ENCODE peak calls at places on chromosome 21, in eight cellular contexts. Q is skeletal muscle cell; U is NAMALWA; J is CD4-positive, alpha-beta T cell; S is EH; R is anterior cingulate cortex; C is RPMI8226; O is bronchial epithelial cell. D is an unnamed sample.
A peak's percentile ranks its signal among the peaks of the same experiment; 100 is the strongest.

GRCh38 chr21:29979043-29979442 is 39.2 kb upstream of the GRIK1 start:
- DNase-seq in Q (no peak), U (no peak), O (no peak), J (no peak), S (no peak), C (no peak), R (no peak), D (no peak)

GRCh38 chr21:27425574-27425973 is 458.7 kb upstream of the ADAMTS5 start:
- DNase-seq in Q (peak; percentile 56), J (no peak), O (no peak), C (no peak), R (no peak), U (no peak), S (peak; percentile 89), D (no peak)

GRCh38 chr21:45957986-45958610 is 23.5 kb upstream of the COL6A1 start:
- DNase-seq in J (no peak), C (no peak), R (no peak), U (no peak), O (no peak), S (peak; percentile 68), Q (peak; percentile 15), D (no peak)

GRCh38 chr21:34511787-34512451 is at the start of gene KCNE1:
- DNase-seq in R (no peak), O (peak; percentile 47), Q (peak; percentile 25), S (no peak), C (no peak), U (no peak), J (no peak), D (no peak)

GRCh38 chr21:42352433-42353095 is 1.8 kb upstream of the TFF2 start:
- DNase-seq in S (no peak), Q (no peak), R (no peak), J (no peak), C (no peak), U (no peak), O (no peak), D (no peak)

GRCh38 chr21:44687671-44688070 is 5.7 kb upstream of the KRTAP12-1 start:
- DNase-seq in S (no peak), J (no peak), C (no peak), U (no peak), R (no peak), O (no peak), Q (no peak), D (no peak)

GRCh38 chr21:26441081-26441610 is 131.9 kb downstream of the CYYR1 start:
- DNase-seq in R (no peak), J (no peak), C (no peak), O (peak; percentile 64), Q (no peak), U (no peak), S (no peak), D (no peak)

GRCh38 chr21:41663805-41664788 is 102.8 kb downstream of the RIPK4 start:
- DNase-seq in S (peak; percentile 59), O (no peak), R (no peak), Q (no peak), U (no peak), J (no peak), C (peak; percentile 51), D (peak; percentile 64)

GRCh38 chr21:43190544-43191340 is 21.9 kb downstream of the CRYAA start:
- DNase-seq in S (no peak), C (no peak), R (no peak), O (no peak), U (no peak), J (no peak), Q (no peak), D (no peak)

GRCh38 chr21:38800924-38801744 is 4.6 kb upstream of the ETS2 start:
- DNase-seq in U (no peak), S (no peak), O (peak; percentile 99), R (no peak), C (no peak), J (no peak), Q (no peak), D (no peak)

GRCh38 chr21:45112371-45112770 is 38.0 kb downstream of the ADARB1 start:
- DNase-seq in C (no peak), R (no peak), J (no peak), U (no peak), O (no peak), Q (no peak), S (peak; percentile 46), D (no peak)

GRCh38 chr21:27418338-27418737 is 451.4 kb upstream of the ADAMTS5 start:
- DNase-seq in S (peak; percentile 28), O (no peak), J (no peak), C (no peak), U (no peak), Q (no peak), R (no peak), D (no peak)